ENCODE peak calls at places on chromosomes 11 and 22, in ten cellular contexts. V is activated T-cell treated with anti-CD3 and anti-CD28 coated beads for 24 hours, U is hippocampal formation, Q is ELR, J is iPS DF 6.9, N is HuH-7, Y is ovary, L is B cell, I is brain microvascular endothelial cell, T is M059J. C is an unnamed sample.

GRCh38 chr22:49119551-49119952 is 708.1 kb downstream of the BRD1 start:
- DNase-seq in V (no peak), U (no peak), Q (no peak), J (no peak), N (no peak), Y (no peak), L (no peak), I (no peak), T (no peak), C (no peak)

GRCh38 chr22:23750744-23751440 is at the start of gene ZNF70:
- DNase-seq in V (peak), U (peak), Q (peak), J (no peak), N (peak), Y (peak), L (peak), I (peak), T (peak), C (peak)

GRCh38 chr11:61791737-61792309 is 576 bp downstream of the TMEM258 start:
- DNase-seq in V (no peak), U (peak), Q (peak), J (no peak), N (peak), Y (peak), L (peak), I (peak), T (peak), C (peak)

GRCh38 chr11:134126197-134126822 is 57.4 kb downstream of the JAM3 start:
- DNase-seq in V (no peak), U (peak), Q (peak), J (no peak), N (no peak), Y (no peak), L (no peak), I (peak), T (peak), C (peak)

GRCh38 chr11:132206993-132207392 is 836.6 kb downstream of the NTM start:
- DNase-seq in V (no peak), U (no peak), Q (no peak), J (no peak), N (no peak), Y (no peak), L (no peak), I (no peak), T (no peak), C (no peak)

GRCh38 chr11:38990139-38990538 is 2392.1 kb upstream of the RAG2 start:
- DNase-seq in V (no peak), U (no peak), Q (no peak), J (no peak), N (no peak), Y (no peak), L (no peak), I (no peak), T (no peak), C (no peak)

GRCh38 chr22:19597399-19597735 is 73.2 kb upstream of the CLDN5 start:
- DNase-seq in V (no peak), U (no peak), Q (no peak), J (no peak), N (no peak), Y (no peak), L (no peak), I (no peak), T (no peak), C (no peak)

GRCh38 chr11:13118194-13118593 is 109.1 kb downstream of the RASSF10 start:
- DNase-seq in V (no peak), U (no peak), Q (peak), J (no peak), N (no peak), Y (no peak), L (no peak), I (peak), T (peak), C (no peak)

GRCh38 chr11:33910261-33910959 is 18.5 kb upstream of the LMO2 start:
- DNase-seq in V (no peak), U (no peak), Q (peak), J (no peak), N (no peak), Y (no peak), L (no peak), I (no peak), T (peak), C (no peak)

GRCh38 chr22:41197046-41197807 is 7.9 kb upstream of the L3MBTL2 start:
- DNase-seq in V (peak), U (peak), Q (peak), J (no peak), N (peak), Y (peak), L (peak), I (peak), T (peak), C (peak)

C was measured in NCI-H526 treated with DMSO at 0.1 percent for 48 hours.